ENCODE peak calls at places on chromosomes 6 and 20, in nine cellular contexts. One of them, this sample, is unnamed.
A peak's percentile ranks its signal among the peaks of the same experiment; 100 is the strongest.

GRCh38 chr20:59817846-59818245 is 115.6 kb downstream of the SYCP2 start:
- DNase-seq in GM23248: no peak
- DNase-seq in HT1080: no peak
- DNase-seq in stimulated activated CD8-positive, alpha-beta memory T cell treated with anti-CD3 and anti-CD28 coated beads, Interleukin-2, amount 100 ng/mL, for 1 hour: no peak
- DNase-seq in endodermal cell: peak; percentile 19
- DNase-seq in uterus: no peak
- DNase-seq in Kasumi-1: no peak
- DNase-seq in naive B cell: no peak
- DNase-seq in AG08395: no peak
- DNase-seq in this sample: no peak

GRCh38 chr6:17169291-17169690 is 67.4 kb downstream of the STMND1 start:
- DNase-seq in GM23248: peak; percentile 3
- DNase-seq in HT1080: peak; percentile 80
- DNase-seq in stimulated activated CD8-positive, alpha-beta memory T cell treated with anti-CD3 and anti-CD28 coated beads, Interleukin-2, amount 100 ng/mL, for 1 hour: no peak
- DNase-seq in endodermal cell: no peak
- DNase-seq in uterus: no peak
- DNase-seq in Kasumi-1: no peak
- DNase-seq in naive B cell: no peak
- DNase-seq in AG08395: peak; percentile 6
- DNase-seq in this sample: no peak

GRCh38 chr6:136343700-136344099 is 54.1 kb upstream of the BCLAF1 start:
- DNase-seq in GM23248: no peak
- DNase-seq in HT1080: no peak
- DNase-seq in stimulated activated CD8-positive, alpha-beta memory T cell treated with anti-CD3 and anti-CD28 coated beads, Interleukin-2, amount 100 ng/mL, for 1 hour: no peak
- DNase-seq in endodermal cell: no peak
- DNase-seq in uterus: no peak
- DNase-seq in Kasumi-1: no peak
- DNase-seq in naive B cell: no peak
- DNase-seq in AG08395: no peak
- DNase-seq in this sample: no peak

GRCh38 chr6:169868458-169868857 is 117.0 kb downstream of the ERMARD start:
- DNase-seq in GM23248: peak; percentile 20
- DNase-seq in HT1080: no peak
- DNase-seq in stimulated activated CD8-positive, alpha-beta memory T cell treated with anti-CD3 and anti-CD28 coated beads, Interleukin-2, amount 100 ng/mL, for 1 hour: peak; percentile 22
- DNase-seq in endodermal cell: peak; percentile 41
- DNase-seq in uterus: no peak
- DNase-seq in Kasumi-1: peak; percentile 91
- DNase-seq in naive B cell: peak; percentile 61
- DNase-seq in AG08395: no peak
- DNase-seq in this sample: no peak

GRCh38 chr6:168035098-168035660 is 37.7 kb downstream of the KIF25 start:
- DNase-seq in GM23248: peak; percentile 67
- DNase-seq in HT1080: no peak
- DNase-seq in stimulated activated CD8-positive, alpha-beta memory T cell treated with anti-CD3 and anti-CD28 coated beads, Interleukin-2, amount 100 ng/mL, for 1 hour: no peak
- DNase-seq in endodermal cell: peak; percentile 85
- DNase-seq in uterus: peak; percentile 70
- DNase-seq in Kasumi-1: no peak
- DNase-seq in naive B cell: no peak
- DNase-seq in AG08395: peak; percentile 77
- DNase-seq in this sample: peak; percentile 33

GRCh38 chr20:63073051-63073737 is 66.4 kb upstream of the BHLHE23 start:
- DNase-seq in GM23248: no peak
- DNase-seq in HT1080: no peak
- DNase-seq in stimulated activated CD8-positive, alpha-beta memory T cell treated with anti-CD3 and anti-CD28 coated beads, Interleukin-2, amount 100 ng/mL, for 1 hour: no peak
- DNase-seq in endodermal cell: no peak
- DNase-seq in uterus: no peak
- DNase-seq in Kasumi-1: no peak
- DNase-seq in naive B cell: no peak
- DNase-seq in AG08395: no peak
- DNase-seq in this sample: no peak

GRCh38 chr20:2890743-2891142 is 17.5 kb downstream of the PTPRA start:
- DNase-seq in GM23248: peak; percentile 21
- DNase-seq in HT1080: peak; percentile 66
- DNase-seq in stimulated activated CD8-positive, alpha-beta memory T cell treated with anti-CD3 and anti-CD28 coated beads, Interleukin-2, amount 100 ng/mL, for 1 hour: no peak
- DNase-seq in endodermal cell: no peak
- DNase-seq in uterus: no peak
- DNase-seq in Kasumi-1: no peak
- DNase-seq in naive B cell: no peak
- DNase-seq in AG08395: peak; percentile 29
- DNase-seq in this sample: no peak

GRCh38 chr20:61387204-61387958 is 135.3 kb downstream of the CDH4 start:
- DNase-seq in GM23248: peak; percentile 62
- DNase-seq in HT1080: no peak
- DNase-seq in stimulated activated CD8-positive, alpha-beta memory T cell treated with anti-CD3 and anti-CD28 coated beads, Interleukin-2, amount 100 ng/mL, for 1 hour: no peak
- DNase-seq in endodermal cell: peak; percentile 85
- DNase-seq in uterus: no peak
- DNase-seq in Kasumi-1: no peak
- DNase-seq in naive B cell: no peak
- DNase-seq in AG08395: peak; percentile 79
- DNase-seq in this sample: no peak

GRCh38 chr6:109454483-109455160 is 950 bp downstream of the MICAL1 start:
- DNase-seq in GM23248: peak; percentile 69
- DNase-seq in HT1080: no peak
- DNase-seq in stimulated activated CD8-positive, alpha-beta memory T cell treated with anti-CD3 and anti-CD28 coated beads, Interleukin-2, amount 100 ng/mL, for 1 hour: peak; percentile 38
- DNase-seq in endodermal cell: no peak
- DNase-seq in uterus: no peak
- DNase-seq in Kasumi-1: peak; percentile 79
- DNase-seq in naive B cell: peak; percentile 96
- DNase-seq in AG08395: peak; percentile 17
- DNase-seq in this sample: no peak